ENCODE peak calls at places on chromosome 16, in four cellular contexts. One of them, this sample, is unnamed.

GRCh38 chr16:67874147-67874771 is 1.4 kb downstream of the EDC4 start:
- DNase-seq in transverse colon: no peak
- DNase-seq in Peyer's patch: no peak
- DNase-seq in upper lobe of left lung: no peak
- DNase-seq in this sample: no peak

GRCh38 chr16:11128211-11129123 is 127.5 kb downstream of the SOCS1 start:
- DNase-seq in transverse colon: no peak
- DNase-seq in Peyer's patch: no peak
- DNase-seq in upper lobe of left lung: no peak
- DNase-seq in this sample: no peak

GRCh38 chr16:87041732-87042131 is 275.5 kb downstream of the C16orf95 start:
- DNase-seq in transverse colon: no peak
- DNase-seq in Peyer's patch: no peak
- DNase-seq in upper lobe of left lung: no peak
- DNase-seq in this sample: no peak

GRCh38 chr16:90019543-90020259 is 445 bp upstream of the DBNDD1 start:
- DNase-seq in transverse colon: peak
- DNase-seq in Peyer's patch: peak
- DNase-seq in upper lobe of left lung: peak
- DNase-seq in this sample: no peak

GRCh38 chr16:87324411-87325275 is 7.5 kb upstream of the C16orf95 start:
- DNase-seq in transverse colon: peak
- DNase-seq in Peyer's patch: peak
- DNase-seq in upper lobe of left lung: no peak
- DNase-seq in this sample: no peak

GRCh38 chr16:51886456-51886855 is 660.5 kb downstream of the TOX3 start:
- DNase-seq in transverse colon: no peak
- DNase-seq in Peyer's patch: no peak
- DNase-seq in upper lobe of left lung: no peak
- DNase-seq in this sample: no peak

GRCh38 chr16:80610489-80611156 is 69.8 kb downstream of the DYNLRB2 start:
- DNase-seq in transverse colon: no peak
- DNase-seq in Peyer's patch: no peak
- DNase-seq in upper lobe of left lung: no peak
- DNase-seq in this sample: no peak

GRCh38 chr16:66387817-66388332 is 21.4 kb downstream of the CDH5 start:
- DNase-seq in transverse colon: no peak
- DNase-seq in Peyer's patch: peak
- DNase-seq in upper lobe of left lung: peak
- DNase-seq in this sample: no peak

GRCh38 chr16:55035037-55035436 is 104.4 kb downstream of the IRX5 start:
- DNase-seq in transverse colon: no peak
- DNase-seq in Peyer's patch: peak
- DNase-seq in upper lobe of left lung: peak
- DNase-seq in this sample: no peak

GRCh38 chr16:30760577-30761426 is 1.1 kb downstream of the CFAP119 start:
- DNase-seq in transverse colon: no peak
- DNase-seq in Peyer's patch: no peak
- DNase-seq in upper lobe of left lung: no peak
- DNase-seq in this sample: no peak

GRCh38 chr16:54361813-54362212 is 75.2 kb upstream of the IRX3 start:
- DNase-seq in transverse colon: no peak
- DNase-seq in Peyer's patch: no peak
- DNase-seq in upper lobe of left lung: no peak
- DNase-seq in this sample: no peak

GRCh38 chr16:50771366-50771765 is 29.5 kb downstream of the CYLD start:
- DNase-seq in transverse colon: no peak
- DNase-seq in Peyer's patch: no peak
- DNase-seq in upper lobe of left lung: no peak
- DNase-seq in this sample: no peak

GRCh38 chr16:6133009-6133408 is 1035.4 kb upstream of the EEF2KMT start:
- DNase-seq in transverse colon: no peak
- DNase-seq in Peyer's patch: no peak
- DNase-seq in upper lobe of left lung: no peak
- DNase-seq in this sample: no peak

GRCh38 chr16:75341934-75342811 is 90.7 kb upstream of the BCAR1 start:
- DNase-seq in transverse colon: peak
- DNase-seq in Peyer's patch: no peak
- DNase-seq in upper lobe of left lung: no peak
- DNase-seq in this sample: no peak

GRCh38 chr16:3170440-3171180 is 17.4 kb upstream of the OR1F1 start:
- DNase-seq in transverse colon: no peak
- DNase-seq in Peyer's patch: no peak
- DNase-seq in upper lobe of left lung: no peak
- DNase-seq in this sample: no peak

GRCh38 chr16:66935319-66936011 is at the start of gene CES2:
- DNase-seq in transverse colon: peak
- DNase-seq in Peyer's patch: peak
- DNase-seq in upper lobe of left lung: peak
- DNase-seq in this sample: no peak

GRCh38 chr16:11824362-11824761 is 27.0 kb downstream of the RSL1D1 start:
- DNase-seq in transverse colon: peak
- DNase-seq in Peyer's patch: peak
- DNase-seq in upper lobe of left lung: peak
- DNase-seq in this sample: no peak

GRCh38 chr16:73396556-73396955 is 348.6 kb upstream of the ZFHX3 start:
- DNase-seq in transverse colon: no peak
- DNase-seq in Peyer's patch: no peak
- DNase-seq in upper lobe of left lung: no peak
- DNase-seq in this sample: no peak

GRCh38 chr16:2933136-2933535 is 21.4 kb downstream of the FLYWCH1 start:
- DNase-seq in transverse colon: no peak
- DNase-seq in Peyer's patch: no peak
- DNase-seq in upper lobe of left lung: no peak
- DNase-seq in this sample: no peak

GRCh38 chr16:84940670-84941551 is 70.4 kb downstream of the ZDHHC7 start:
- DNase-seq in transverse colon: no peak
- DNase-seq in Peyer's patch: no peak
- DNase-seq in upper lobe of left lung: no peak
- DNase-seq in this sample: no peak

GRCh38 chr16:3642397-3643094 is 11.9 kb upstream of the DNASE1 start:
- DNase-seq in transverse colon: peak
- DNase-seq in Peyer's patch: peak
- DNase-seq in upper lobe of left lung: peak
- DNase-seq in this sample: no peak

GRCh38 chr16:68668266-68668665 is 23.2 kb downstream of the CDH3 start:
- DNase-seq in transverse colon: no peak
- DNase-seq in Peyer's patch: no peak
- DNase-seq in upper lobe of left lung: no peak
- DNase-seq in this sample: no peak

GRCh38 chr16:79047337-79047736 is 553.2 kb downstream of the MAF start:
- DNase-seq in transverse colon: no peak
- DNase-seq in Peyer's patch: no peak
- DNase-seq in upper lobe of left lung: no peak
- DNase-seq in this sample: no peak

GRCh38 chr16:73890524-73891500 is 405.8 kb upstream of the PSMD7 start:
- DNase-seq in transverse colon: peak
- DNase-seq in Peyer's patch: no peak
- DNase-seq in upper lobe of left lung: no peak
- DNase-seq in this sample: no peak

GRCh38 chr16:82694239-82694874 is 67.6 kb downstream of the CDH13 start:
- DNase-seq in transverse colon: no peak
- DNase-seq in Peyer's patch: no peak
- DNase-seq in upper lobe of left lung: no peak
- DNase-seq in this sample: no peak

GRCh38 chr16:29922986-29923501 is 3.0 kb downstream of the KCTD13 start:
- DNase-seq in transverse colon: no peak
- DNase-seq in Peyer's patch: no peak
- DNase-seq in upper lobe of left lung: no peak
- DNase-seq in this sample: no peak

GRCh38 chr16:61897657-61898056 is 138.6 kb downstream of the CDH8 start:
- DNase-seq in transverse colon: no peak
- DNase-seq in Peyer's patch: no peak
- DNase-seq in upper lobe of left lung: no peak
- DNase-seq in this sample: no peak

GRCh38 chr16:64253525-64253924 is 868.3 kb downstream of the CDH11 start:
- DNase-seq in transverse colon: no peak
- DNase-seq in Peyer's patch: no peak
- DNase-seq in upper lobe of left lung: no peak
- DNase-seq in this sample: no peak

GRCh38 chr16:12090162-12090552 is 113.6 kb downstream of the SNX29 start:
- DNase-seq in transverse colon: no peak
- DNase-seq in Peyer's patch: peak
- DNase-seq in upper lobe of left lung: no peak
- DNase-seq in this sample: no peak

GRCh38 chr16:66728117-66728787 is 23.2 kb downstream of the DYNC1LI2 start:
- DNase-seq in transverse colon: peak
- DNase-seq in Peyer's patch: no peak
- DNase-seq in upper lobe of left lung: no peak
- DNase-seq in this sample: no peak

DNA sequence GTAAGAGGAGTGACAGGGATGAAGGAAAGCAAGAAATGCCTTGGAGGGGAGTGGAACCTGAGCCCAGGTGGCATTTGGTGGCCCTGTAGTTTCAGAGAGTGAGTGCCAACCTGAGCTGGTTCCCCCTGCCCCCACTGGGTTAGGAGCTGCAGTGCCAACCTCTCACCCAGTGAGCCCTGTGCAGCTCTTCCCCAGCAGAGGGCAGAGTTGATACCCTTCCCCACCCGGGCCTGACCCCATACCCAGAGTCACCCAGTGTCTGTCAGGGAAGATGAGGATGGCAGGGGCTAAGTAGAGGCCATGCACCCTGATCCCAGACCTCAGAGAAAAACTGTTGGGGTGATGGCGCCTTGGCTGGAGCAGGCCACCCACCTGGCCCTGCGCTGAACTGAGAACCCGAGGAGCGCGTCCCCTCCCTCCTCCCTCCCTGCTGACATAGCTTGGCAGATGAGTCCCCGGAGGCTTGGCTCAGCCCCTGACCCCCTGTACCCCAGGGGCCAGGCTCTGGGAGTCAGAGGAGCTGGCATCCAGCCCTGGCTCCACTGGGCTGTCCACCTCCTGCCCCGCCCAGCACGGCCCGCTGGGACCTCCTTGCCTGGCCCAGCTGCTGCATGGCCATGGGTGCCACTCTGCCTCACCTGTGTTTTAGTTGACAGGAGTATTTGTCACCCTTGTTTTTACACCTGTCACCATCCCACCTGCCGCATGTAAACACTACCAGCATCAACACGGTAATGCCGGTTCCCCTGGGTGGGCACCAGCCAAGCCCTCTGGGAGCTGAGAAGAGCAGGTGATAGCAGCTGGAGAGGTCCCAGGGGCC is 113.9 kb downstream of the AMFR start:
- DNase-seq in transverse colon: no peak
- DNase-seq in Peyer's patch: no peak
- DNase-seq in upper lobe of left lung: no peak
- DNase-seq in this sample: no peak
- TF ChIP-seq CTCF in transverse colon: no peak
- TF ChIP-seq CTCF in Peyer's patch: no peak
- TF ChIP-seq CTCF in upper lobe of left lung: no peak
- TF ChIP-seq CTCF in this sample: no peak

GRCh38 chr16:14307623-14308356 is 236.7 kb downstream of the MRTFB start:
- DNase-seq in transverse colon: no peak
- DNase-seq in Peyer's patch: no peak
- DNase-seq in upper lobe of left lung: no peak
- DNase-seq in this sample: no peak

GRCh38 chr16:14309906-14310305 is 238.8 kb downstream of the MRTFB start:
- DNase-seq in transverse colon: no peak
- DNase-seq in Peyer's patch: no peak
- DNase-seq in upper lobe of left lung: no peak
- DNase-seq in this sample: no peak

GRCh38 chr16:14308357-14308723 is 237.2 kb downstream of the MRTFB start:
- DNase-seq in transverse colon: no peak
- DNase-seq in Peyer's patch: no peak
- DNase-seq in upper lobe of left lung: no peak
- DNase-seq in this sample: no peak

GRCh38 chr16:14309001-14309886 is 238.1 kb downstream of the MRTFB start:
- DNase-seq in transverse colon: no peak
- DNase-seq in Peyer's patch: no peak
- DNase-seq in upper lobe of left lung: no peak
- DNase-seq in this sample: no peak

DNA sequence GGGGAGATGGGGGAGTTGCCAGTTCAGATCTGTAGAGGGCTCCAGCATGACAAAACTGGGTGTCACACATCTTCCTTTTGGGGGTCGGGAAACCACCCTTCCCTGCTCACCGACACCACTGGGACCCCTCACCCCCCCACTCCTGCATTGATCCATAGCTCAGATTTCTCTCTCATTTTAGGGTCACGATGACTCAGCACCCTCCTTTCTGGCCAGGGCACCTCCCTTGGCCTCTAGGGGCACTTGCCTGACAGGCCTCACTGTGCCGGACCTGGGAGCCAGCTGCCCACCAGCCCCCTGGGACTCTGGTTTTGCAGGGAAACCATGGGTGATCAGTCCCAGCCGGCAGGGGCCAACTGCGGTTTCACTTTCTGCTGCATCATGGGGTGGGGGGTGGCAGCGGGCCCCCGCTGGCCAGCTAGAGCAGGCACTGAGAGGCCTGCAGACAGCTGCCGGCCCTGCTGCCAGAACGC is 239.4 kb downstream of the MRTFB start:
- DNase-seq in transverse colon: peak
- DNase-seq in Peyer's patch: no peak
- DNase-seq in upper lobe of left lung: no peak
- DNase-seq in this sample: no peak
- TF ChIP-seq POLR2A in transverse colon: no peak
- TF ChIP-seq POLR2A in Peyer's patch: no peak
- TF ChIP-seq POLR2A in upper lobe of left lung: no peak
- TF ChIP-seq POLR2A in this sample: no peak

GRCh38 chr16:53099318-53100130 is 44.7 kb downstream of the CHD9 start:
- DNase-seq in transverse colon: peak
- DNase-seq in Peyer's patch: peak
- DNase-seq in upper lobe of left lung: peak
- DNase-seq in this sample: peak
- TF ChIP-seq CTCF in transverse colon: no peak
- TF ChIP-seq CTCF in Peyer's patch: no peak
- TF ChIP-seq CTCF in upper lobe of left lung: no peak
- TF ChIP-seq CTCF in this sample: no peak

GRCh38 chr16:88712362-88712979 is 6.2 kb downstream of the CTU2 start:
- DNase-seq in transverse colon: no peak
- DNase-seq in Peyer's patch: no peak
- DNase-seq in upper lobe of left lung: no peak
- DNase-seq in this sample: no peak
- TF ChIP-seq POLR2A in transverse colon: no peak
- TF ChIP-seq POLR2A in Peyer's patch: no peak
- TF ChIP-seq POLR2A in upper lobe of left lung: no peak
- TF ChIP-seq POLR2A in this sample: no peak

DNA sequence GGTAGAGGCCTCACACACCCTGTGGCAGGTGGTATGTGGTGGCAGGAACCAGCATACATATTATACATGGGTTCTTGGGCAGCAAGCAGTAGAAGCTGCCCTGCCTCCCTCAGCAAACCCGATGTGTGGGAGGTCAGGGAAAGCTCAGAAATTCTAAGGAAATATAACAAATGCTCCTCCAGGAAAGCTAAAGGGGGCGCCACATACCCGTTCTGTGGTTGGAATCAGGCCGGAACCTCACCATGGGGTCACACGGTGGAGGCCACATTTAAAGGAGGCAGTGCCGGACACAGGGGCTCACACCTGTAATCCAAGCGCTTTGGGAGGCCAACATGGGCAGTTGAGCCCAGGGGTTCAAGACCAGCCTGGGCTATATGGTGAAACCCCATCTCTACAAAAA is 12.4 kb upstream of the KATNB1 start:
- DNase-seq in transverse colon: no peak
- DNase-seq in Peyer's patch: no peak
- DNase-seq in upper lobe of left lung: no peak
- DNase-seq in this sample: no peak
- TF ChIP-seq CTCF in transverse colon: no peak
- TF ChIP-seq CTCF in Peyer's patch: peak
- TF ChIP-seq CTCF in upper lobe of left lung: no peak
- TF ChIP-seq CTCF in this sample: no peak

GRCh38 chr16:1420111-1420539 is 422 bp downstream of the UQCC4 start:
- DNase-seq in transverse colon: no peak
- DNase-seq in Peyer's patch: no peak
- DNase-seq in upper lobe of left lung: no peak
- DNase-seq in this sample: no peak
- TF ChIP-seq POLR2A in transverse colon: no peak
- TF ChIP-seq POLR2A in Peyer's patch: no peak
- TF ChIP-seq POLR2A in upper lobe of left lung: no peak
- TF ChIP-seq POLR2A in this sample: no peak